ENCODE peak calls at places on chromosomes 2 and 18, in eight cellular contexts. One of them, this sample, is unnamed.

GRCh38 chr18:80076379-80076778 is 32.7 kb upstream of the ADNP2 start:
- DNase-seq in body of pancreas: no peak
- DNase-seq in gastrocnemius medialis: no peak
- DNase-seq in right lobe of liver: no peak
- DNase-seq in heart left ventricle: no peak
- DNase-seq in HepG2: no peak
- DNase-seq in endothelial cell of umbilical vein: no peak
- DNase-seq in adrenal gland: no peak
- DNase-seq in this sample: no peak

GRCh38 chr2:52107124-52107523 is 1075.2 kb upstream of the NRXN1 start:
- DNase-seq in right lobe of liver: no peak
- DNase-seq in adrenal gland: no peak
- DNase-seq in endothelial cell of umbilical vein: no peak
- DNase-seq in body of pancreas: no peak
- DNase-seq in HepG2: no peak
- DNase-seq in heart left ventricle: no peak
- DNase-seq in gastrocnemius medialis: no peak
- DNase-seq in this sample: no peak

GRCh38 chr2:26674771-26675170 is 17.8 kb upstream of the KCNK3 start:
- DNase-seq in right lobe of liver: peak; percentile 13
- DNase-seq in adrenal gland: peak; percentile 7
- DNase-seq in body of pancreas: no peak
- DNase-seq in gastrocnemius medialis: no peak
- DNase-seq in endothelial cell of umbilical vein: no peak
- DNase-seq in heart left ventricle: no peak
- DNase-seq in HepG2: no peak
- DNase-seq in this sample: no peak

GRCh38 chr2:40448476-40449079 is 3.3 kb downstream of the SLC8A1 start:
- DNase-seq in endothelial cell of umbilical vein: peak; percentile 42
- DNase-seq in adrenal gland: no peak
- DNase-seq in right lobe of liver: no peak
- DNase-seq in HepG2: peak; percentile 21
- DNase-seq in gastrocnemius medialis: no peak
- DNase-seq in body of pancreas: no peak
- DNase-seq in heart left ventricle: no peak
- DNase-seq in this sample: no peak

GRCh38 chr2:215796160-215796559 is 217.2 kb downstream of the MREG start:
- DNase-seq in body of pancreas: no peak
- DNase-seq in endothelial cell of umbilical vein: peak; percentile 44
- DNase-seq in HepG2: no peak
- DNase-seq in adrenal gland: peak; percentile 17
- DNase-seq in gastrocnemius medialis: no peak
- DNase-seq in heart left ventricle: no peak
- DNase-seq in right lobe of liver: no peak
- DNase-seq in this sample: no peak

GRCh38 chr2:233857511-233858118 is 3.3 kb upstream of the HJURP start:
- DNase-seq in right lobe of liver: peak; percentile 70
- DNase-seq in HepG2: no peak
- DNase-seq in gastrocnemius medialis: no peak
- DNase-seq in endothelial cell of umbilical vein: peak; percentile 5
- DNase-seq in adrenal gland: no peak
- DNase-seq in heart left ventricle: no peak
- DNase-seq in body of pancreas: peak; percentile 54
- DNase-seq in this sample: peak; percentile 55

GRCh38 chr2:23708771-23709170 is 218.2 kb downstream of the ATAD2B start:
- DNase-seq in gastrocnemius medialis: no peak
- DNase-seq in HepG2: no peak
- DNase-seq in body of pancreas: no peak
- DNase-seq in endothelial cell of umbilical vein: no peak
- DNase-seq in heart left ventricle: no peak
- DNase-seq in right lobe of liver: no peak
- DNase-seq in adrenal gland: no peak
- DNase-seq in this sample: no peak

GRCh38 chr2:47720036-47720435 is 62.9 kb upstream of the MSH6 start:
- DNase-seq in heart left ventricle: no peak
- DNase-seq in HepG2: no peak
- DNase-seq in adrenal gland: no peak
- DNase-seq in endothelial cell of umbilical vein: no peak
- DNase-seq in right lobe of liver: no peak
- DNase-seq in gastrocnemius medialis: no peak
- DNase-seq in body of pancreas: no peak
- DNase-seq in this sample: no peak

GRCh38 chr2:199662245-199662644 is 188.7 kb downstream of the FTCDNL1 start:
- DNase-seq in body of pancreas: no peak
- DNase-seq in endothelial cell of umbilical vein: no peak
- DNase-seq in right lobe of liver: no peak
- DNase-seq in adrenal gland: no peak
- DNase-seq in gastrocnemius medialis: no peak
- DNase-seq in heart left ventricle: no peak
- DNase-seq in HepG2: no peak
- DNase-seq in this sample: no peak

GRCh38 chr2:148928395-148928794 is 53.4 kb downstream of the KIF5C start:
- DNase-seq in adrenal gland: no peak
- DNase-seq in right lobe of liver: no peak
- DNase-seq in endothelial cell of umbilical vein: no peak
- DNase-seq in body of pancreas: no peak
- DNase-seq in HepG2: no peak
- DNase-seq in heart left ventricle: no peak
- DNase-seq in gastrocnemius medialis: no peak
- DNase-seq in this sample: no peak

GRCh38 chr2:25332571-25332970 is 9.2 kb downstream of the DNMT3A start:
- DNase-seq in gastrocnemius medialis: no peak
- DNase-seq in endothelial cell of umbilical vein: no peak
- DNase-seq in right lobe of liver: no peak
- DNase-seq in adrenal gland: no peak
- DNase-seq in heart left ventricle: peak; percentile 48
- DNase-seq in HepG2: no peak
- DNase-seq in body of pancreas: no peak
- DNase-seq in this sample: no peak

GRCh38 chr2:25334482-25334881 is 7.2 kb downstream of the DNMT3A start:
- DNase-seq in body of pancreas: no peak
- DNase-seq in gastrocnemius medialis: no peak
- DNase-seq in adrenal gland: no peak
- DNase-seq in HepG2: no peak
- DNase-seq in right lobe of liver: no peak
- DNase-seq in endothelial cell of umbilical vein: no peak
- DNase-seq in heart left ventricle: no peak
- DNase-seq in this sample: no peak

GRCh38 chr2:25335204-25335603 is 6.5 kb downstream of the DNMT3A start:
- DNase-seq in heart left ventricle: no peak
- DNase-seq in right lobe of liver: no peak
- DNase-seq in HepG2: no peak
- DNase-seq in gastrocnemius medialis: no peak
- DNase-seq in adrenal gland: no peak
- DNase-seq in endothelial cell of umbilical vein: no peak
- DNase-seq in body of pancreas: no peak
- DNase-seq in this sample: no peak

GRCh38 chr2:25335971-25336370 is 5.8 kb downstream of the DNMT3A start:
- DNase-seq in right lobe of liver: no peak
- DNase-seq in adrenal gland: no peak
- DNase-seq in endothelial cell of umbilical vein: no peak
- DNase-seq in body of pancreas: no peak
- DNase-seq in HepG2: no peak
- DNase-seq in gastrocnemius medialis: no peak
- DNase-seq in heart left ventricle: no peak
- DNase-seq in this sample: no peak

GRCh38 chr2:25333981-25334380 is 7.7 kb downstream of the DNMT3A start:
- DNase-seq in HepG2: no peak
- DNase-seq in endothelial cell of umbilical vein: no peak
- DNase-seq in heart left ventricle: no peak
- DNase-seq in body of pancreas: no peak
- DNase-seq in gastrocnemius medialis: no peak
- DNase-seq in adrenal gland: no peak
- DNase-seq in right lobe of liver: no peak
- DNase-seq in this sample: no peak
- H3K4me1 ChIP-seq in HepG2: peaks cover 17% of the 10 kb centered on the region
- H3K4me1 ChIP-seq in endothelial cell of umbilical vein: no peaks in the 10 kb centered on the region
- H3K4me1 ChIP-seq in heart left ventricle: peaks cover 32% of the 10 kb centered on the region
- H3K4me1 ChIP-seq in body of pancreas: peaks cover 37% of the 10 kb centered on the region
- H3K4me1 ChIP-seq in gastrocnemius medialis: peaks cover 97% of the 10 kb centered on the region
- H3K4me1 ChIP-seq in adrenal gland: peaks cover 80% of the 10 kb centered on the region
- H3K4me1 ChIP-seq in right lobe of liver: peaks cover 7% of the 10 kb centered on the region
- H3K4me1 ChIP-seq in this sample: peaks cover 1% of the 10 kb centered on the region

GRCh38 chr2:71419145-71419544 is 34.2 kb upstream of the DYSF start:
- DNase-seq in body of pancreas: no peak
- DNase-seq in HepG2: no peak
- DNase-seq in right lobe of liver: no peak
- DNase-seq in heart left ventricle: no peak
- DNase-seq in endothelial cell of umbilical vein: peak; percentile 21
- DNase-seq in adrenal gland: no peak
- DNase-seq in gastrocnemius medialis: no peak
- DNase-seq in this sample: no peak

GRCh38 chr2:71422786-71423185 is 30.6 kb upstream of the DYSF start:
- DNase-seq in heart left ventricle: no peak
- DNase-seq in body of pancreas: no peak
- DNase-seq in adrenal gland: no peak
- DNase-seq in right lobe of liver: no peak
- DNase-seq in HepG2: no peak
- DNase-seq in gastrocnemius medialis: no peak
- DNase-seq in endothelial cell of umbilical vein: peak; percentile 58
- DNase-seq in this sample: no peak

GRCh38 chr2:71419976-71420375 is 33.4 kb upstream of the DYSF start:
- DNase-seq in HepG2: no peak
- DNase-seq in endothelial cell of umbilical vein: peak; percentile 6
- DNase-seq in gastrocnemius medialis: no peak
- DNase-seq in right lobe of liver: no peak
- DNase-seq in heart left ventricle: no peak
- DNase-seq in body of pancreas: no peak
- DNase-seq in adrenal gland: no peak
- DNase-seq in this sample: no peak

DNA sequence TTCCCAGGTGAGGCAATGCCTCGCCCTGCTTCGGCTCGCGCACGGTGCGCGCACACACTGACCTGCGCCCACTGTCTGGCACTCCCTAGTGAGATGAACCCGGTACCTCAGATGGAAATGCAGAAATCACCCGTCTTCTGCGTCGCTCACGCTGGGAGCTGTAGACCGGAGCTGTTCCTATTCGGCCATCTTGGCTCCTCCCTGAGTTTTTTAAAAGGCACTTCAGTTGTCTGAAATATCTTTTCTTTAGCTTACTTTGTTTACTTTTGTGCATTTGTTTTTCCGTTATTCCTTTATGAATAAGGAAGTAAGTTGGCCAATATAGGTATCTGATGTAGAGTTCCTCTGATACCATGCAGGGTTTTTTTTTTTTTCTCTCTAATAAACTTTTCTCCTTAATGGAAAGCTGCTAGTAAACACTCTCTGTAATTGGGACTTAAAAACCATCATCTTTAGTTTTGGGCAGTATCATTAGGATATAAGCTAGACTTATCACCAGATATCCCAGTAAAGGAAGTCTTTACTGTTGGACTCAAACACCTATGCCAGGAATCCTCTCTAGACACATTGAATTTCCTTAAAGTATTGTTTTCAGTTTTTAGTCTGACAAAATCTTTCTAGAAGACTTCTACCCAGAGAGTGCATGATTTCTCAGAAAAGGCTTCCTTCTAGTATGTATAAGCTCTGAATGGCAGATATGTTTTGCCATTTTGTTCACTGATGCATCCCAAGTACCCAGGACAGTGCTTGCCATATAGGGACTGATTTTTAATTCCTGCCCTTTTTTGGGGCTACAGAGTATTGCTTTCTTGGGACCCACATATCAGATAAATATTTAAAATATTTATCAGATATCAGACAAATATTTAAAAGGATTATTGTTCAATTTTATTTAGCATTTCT is 35.8 kb upstream of the DYSF start:
- DNase-seq in HepG2: no peak
- DNase-seq in gastrocnemius medialis: no peak
- DNase-seq in right lobe of liver: no peak
- DNase-seq in adrenal gland: no peak
- DNase-seq in endothelial cell of umbilical vein: peak; percentile 20
- DNase-seq in body of pancreas: no peak
- DNase-seq in heart left ventricle: no peak
- DNase-seq in this sample: no peak
- H3K4me3 ChIP-seq in HepG2: no peak overlapping the region
- H3K4me3 ChIP-seq in gastrocnemius medialis: no peak overlapping the region
- H3K4me3 ChIP-seq in right lobe of liver: no peak overlapping the region
- H3K4me3 ChIP-seq in adrenal gland: no peak overlapping the region
- H3K4me3 ChIP-seq in endothelial cell of umbilical vein: peak overlapping the region; percentile 67
- H3K4me3 ChIP-seq in body of pancreas: no peak overlapping the region
- H3K4me3 ChIP-seq in heart left ventricle: no peak overlapping the region
- H3K4me3 ChIP-seq in this sample: peak overlapping the region; percentile 42

GRCh38 chr2:183124222-183124956 is at the start of gene NUP35:
- DNase-seq in heart left ventricle: peak; percentile 84
- DNase-seq in HepG2: peak; percentile 93
- DNase-seq in endothelial cell of umbilical vein: peak; percentile 98
- DNase-seq in adrenal gland: peak; percentile 86
- DNase-seq in right lobe of liver: peak; percentile 85
- DNase-seq in body of pancreas: peak; percentile 92
- DNase-seq in gastrocnemius medialis: peak; percentile 76
- DNase-seq in this sample: peak; percentile 84

GRCh38 chr2:183123117-183123958 is 905 bp upstream of the NUP35 start:
- DNase-seq in HepG2: no peak
- DNase-seq in heart left ventricle: no peak
- DNase-seq in right lobe of liver: no peak
- DNase-seq in endothelial cell of umbilical vein: no peak
- DNase-seq in gastrocnemius medialis: no peak
- DNase-seq in adrenal gland: no peak
- DNase-seq in body of pancreas: no peak
- DNase-seq in this sample: no peak

GRCh38 chr2:183124957-183125255 is 663 bp downstream of the NUP35 start:
- DNase-seq in gastrocnemius medialis: no peak
- DNase-seq in body of pancreas: no peak
- DNase-seq in right lobe of liver: no peak
- DNase-seq in endothelial cell of umbilical vein: no peak
- DNase-seq in heart left ventricle: no peak
- DNase-seq in adrenal gland: no peak
- DNase-seq in HepG2: no peak
- DNase-seq in this sample: no peak

GRCh38 chr2:183125659-183126341 is 1.6 kb downstream of the NUP35 start:
- DNase-seq in body of pancreas: no peak
- DNase-seq in adrenal gland: no peak
- DNase-seq in endothelial cell of umbilical vein: no peak
- DNase-seq in heart left ventricle: no peak
- DNase-seq in right lobe of liver: no peak
- DNase-seq in HepG2: no peak
- DNase-seq in gastrocnemius medialis: no peak
- DNase-seq in this sample: no peak

GRCh38 chr2:183123959-183124221 is 353 bp upstream of the NUP35 start:
- DNase-seq in right lobe of liver: no peak
- DNase-seq in heart left ventricle: no peak
- DNase-seq in gastrocnemius medialis: no peak
- DNase-seq in adrenal gland: no peak
- DNase-seq in endothelial cell of umbilical vein: no peak
- DNase-seq in body of pancreas: no peak
- DNase-seq in HepG2: no peak
- DNase-seq in this sample: no peak
- TF ChIP-seq POLR2A in right lobe of liver: no peak
- TF ChIP-seq POLR2A in heart left ventricle: no peak
- TF ChIP-seq POLR2A in gastrocnemius medialis: no peak
- TF ChIP-seq POLR2A in adrenal gland: no peak
- TF ChIP-seq POLR2A in endothelial cell of umbilical vein: no peak
- TF ChIP-seq POLR2A in body of pancreas: no peak
- TF ChIP-seq POLR2A in HepG2: no peak
- TF ChIP-seq POLR2A in this sample: no peak

DNA sequence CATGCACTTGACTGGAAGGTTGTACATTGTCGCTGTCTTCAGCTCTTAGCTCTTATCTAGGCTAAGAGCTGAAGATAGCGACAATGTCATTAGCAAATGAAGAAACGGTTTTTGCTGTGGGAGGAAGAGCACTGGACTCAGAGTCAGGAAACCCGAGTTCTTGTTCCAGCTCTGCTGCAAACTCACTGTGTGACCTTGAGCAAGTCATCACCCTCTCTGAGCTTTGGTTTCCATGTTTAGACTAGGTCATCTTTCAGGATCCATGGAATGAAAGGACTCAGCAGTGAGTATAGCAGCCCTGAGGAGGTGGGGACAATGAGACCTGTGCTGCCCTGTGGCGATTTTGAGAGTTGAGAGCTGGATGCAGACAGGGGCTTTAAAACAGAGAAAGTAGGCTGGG is 85.3 kb downstream of the ASAP2 start:
- DNase-seq in body of pancreas: no peak
- DNase-seq in adrenal gland: no peak
- DNase-seq in endothelial cell of umbilical vein: no peak
- DNase-seq in heart left ventricle: no peak
- DNase-seq in gastrocnemius medialis: no peak
- DNase-seq in HepG2: no peak
- DNase-seq in right lobe of liver: no peak
- DNase-seq in this sample: no peak
- H3K4me1 ChIP-seq in body of pancreas: no peaks in the 10 kb centered on the region
- H3K4me1 ChIP-seq in adrenal gland: no peaks in the 10 kb centered on the region
- H3K4me1 ChIP-seq in endothelial cell of umbilical vein: peaks cover 22% of the 10 kb centered on the region
- H3K4me1 ChIP-seq in heart left ventricle: no peaks in the 10 kb centered on the region
- H3K4me1 ChIP-seq in gastrocnemius medialis: peaks cover 3% of the 10 kb centered on the region
- H3K4me1 ChIP-seq in HepG2: peaks cover 24% of the 10 kb centered on the region
- H3K4me1 ChIP-seq in right lobe of liver: peaks cover 10% of the 10 kb centered on the region
- H3K4me1 ChIP-seq in this sample: no peaks in the 10 kb centered on the region